ENCODE peak calls at places on chromosomes 11 and 22, in six cellular contexts. I is pancreas, L is tibial nerve, G is A549, E is heart right ventricle, Z is IMR-90. K is an unnamed sample.

GRCh38 chr11:105399505-105399904 is 210.4 kb upstream of the GRIA4 start:
- DNase-seq in I (no peak), L (no peak), G (no peak), E (no peak), Z (no peak), K (no peak)

GRCh38 chr22:48396785-48397530 is 1430.7 kb downstream of the BRD1 start:
- DNase-seq in I (no peak), L (no peak), G (no peak), E (no peak), Z (no peak), K (no peak)

GRCh38 chr22:46148336-46148735 is 2.0 kb upstream of the PPARA start:
- DNase-seq in I (no peak), L (no peak), G (no peak), E (no peak), Z (no peak), K (no peak)

GRCh38 chr11:77109236-77110019 is 6.8 kb downstream of the OMP start:
- DNase-seq in I (no peak), L (peak; percentile 50), G (no peak), E (no peak), Z (peak; percentile 37), K (no peak)

GRCh38 chr11:27443746-27444465 is 28.7 kb downstream of the LGR4 start:
- DNase-seq in I (no peak), L (no peak), G (no peak), E (no peak), Z (no peak), K (no peak)

GRCh38 chr22:43004362-43005035 is 10.4 kb downstream of the PACSIN2 start:
- DNase-seq in I (no peak), L (no peak), G (no peak), E (no peak), Z (no peak), K (no peak)

GRCh38 chr11:36467913-36468312 is 42.2 kb downstream of the TRAF6 start:
- DNase-seq in I (no peak), L (no peak), G (no peak), E (no peak), Z (no peak), K (no peak)

GRCh38 chr11:58024601-58025091 is 965 bp downstream of the OR9Q1 start:
- DNase-seq in I (peak; percentile 71), L (peak; percentile 51), G (no peak), E (peak; percentile 89), Z (peak; percentile 60), K (peak; percentile 45)

GRCh38 chr11:69744435-69744834 is 30.7 kb downstream of the FGF4 start:
- DNase-seq in I (no peak), L (no peak), G (no peak), E (no peak), Z (peak; percentile 78), K (no peak)

GRCh38 chr11:130001491-130002351 is 914 bp downstream of the PRDM10 start:
- DNase-seq in I (peak; percentile 76), L (peak; percentile 28), G (peak; percentile 24), E (no peak), Z (peak; percentile 25), K (peak; percentile 38)

GRCh38 chr11:93844568-93844967 is 5.8 kb downstream of the VSTM5 start:
- DNase-seq in I (no peak), L (no peak), G (no peak), E (no peak), Z (no peak), K (no peak)

GRCh38 chr11:65293909-65294381 is 20.7 kb upstream of the CDC42EP2 start:
- DNase-seq in I (no peak), L (no peak), G (no peak), E (peak; percentile 67), Z (no peak), K (no peak)
- H3K4me1 ChIP-seq in I (peaks cover 6% of the 10 kb centered on the region), L (peaks cover 69% of the 10 kb centered on the region), G (peaks cover 47% of the 10 kb centered on the region), E (peaks cover 47% of the 10 kb centered on the region), Z (peaks cover 53% of the 10 kb centered on the region), K (peaks cover 11% of the 10 kb centered on the region)

GRCh38 chr11:101848262-101848661 is 66.5 kb upstream of the CEP126 start:
- DNase-seq in I (no peak), L (peak; percentile 33), G (no peak), E (no peak), Z (peak; percentile 44), K (no peak)
- TF ChIP-seq CTCF in I (no peak), L (peak; percentile 36), G (peak; percentile 43), E (peak; percentile 50), Z (peak; percentile 56), K (no peak)

DNA sequence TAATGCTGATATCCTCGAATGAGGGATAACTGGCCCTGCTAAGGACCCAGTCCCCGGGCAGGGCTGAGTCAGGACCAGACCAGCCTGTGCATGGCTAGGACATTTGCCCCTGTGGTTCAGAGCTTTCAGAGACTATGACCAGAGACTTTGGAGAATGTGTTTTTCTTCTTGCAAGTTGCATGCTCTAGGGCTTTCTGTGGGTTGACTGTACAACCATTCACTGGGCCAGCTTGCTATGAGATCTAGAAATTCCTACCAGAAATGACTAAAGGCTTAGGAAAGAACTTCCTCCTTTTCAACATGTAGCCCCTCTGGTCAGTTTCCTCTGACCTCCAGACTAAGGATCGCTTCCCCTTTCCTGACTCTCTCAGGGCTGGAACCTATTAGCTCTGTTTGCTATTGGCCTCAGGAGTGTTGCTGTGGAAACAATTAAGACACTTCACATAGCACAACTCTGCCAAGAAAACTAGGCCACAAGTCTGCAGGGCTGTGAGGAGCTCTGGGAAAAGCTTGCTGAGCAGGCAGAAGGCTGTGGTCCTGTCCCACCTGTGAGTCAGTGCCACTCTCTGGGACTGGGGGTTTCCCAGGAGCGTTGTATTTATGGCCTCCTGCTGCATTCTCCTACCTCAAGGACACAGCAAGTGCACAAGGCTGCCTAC is 10.7 kb downstream of the CRY2 start:
- DNase-seq in I (no peak), L (peak; percentile 52), G (no peak), E (peak; percentile 74), Z (peak; percentile 84), K (peak; percentile 76)
- H3K4me1 ChIP-seq in I (peaks cover 34% of the 10 kb centered on the region), L (peaks cover 76% of the 10 kb centered on the region), G (no peaks in the 10 kb centered on the region), E (peaks cover 71% of the 10 kb centered on the region), Z (peaks cover 30% of the 10 kb centered on the region), K (peaks cover 42% of the 10 kb centered on the region)

GRCh38 chr11:115126515-115127208 is 377.6 kb downstream of the CADM1 start:
- DNase-seq in I (no peak), L (no peak), G (no peak), E (no peak), Z (no peak), K (no peak)
- TF ChIP-seq CTCF in I (no peak), L (no peak), G (no peak), E (no peak), Z (no peak), K (no peak)

DNA sequence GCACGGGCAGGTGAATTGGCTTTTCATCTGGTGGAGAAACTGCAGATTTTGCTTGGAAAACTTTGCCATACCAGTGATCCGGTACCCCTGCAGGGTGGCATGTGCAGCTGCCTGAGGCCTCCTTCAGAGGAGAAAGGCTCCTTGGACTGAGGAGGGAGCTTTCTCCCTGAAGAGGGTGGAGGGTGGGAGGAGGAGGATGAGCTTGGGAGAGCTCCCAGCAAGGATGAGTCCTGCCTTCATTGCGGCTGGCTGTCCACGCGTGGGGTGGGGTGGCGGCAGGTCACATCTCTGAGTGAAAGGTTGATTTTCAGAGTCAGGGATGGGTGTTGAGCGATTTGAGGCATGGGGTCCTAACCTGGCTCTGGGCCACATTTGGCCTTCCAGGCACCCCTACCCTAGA is 96.8 kb downstream of the GRAMD1B start:
- DNase-seq in I (no peak), L (no peak), G (no peak), E (no peak), Z (no peak), K (no peak)
- H3K4me1 ChIP-seq in I (no peaks in the 10 kb centered on the region), L (peaks cover 9% of the 10 kb centered on the region), G (no peaks in the 10 kb centered on the region), E (peaks cover 6% of the 10 kb centered on the region), Z (no peaks in the 10 kb centered on the region), K (no peaks in the 10 kb centered on the region)

GRCh38 chr11:46916669-46917108 is 1.7 kb downstream of the LRP4 start:
- DNase-seq in I (peak; percentile 73), L (no peak), G (peak; percentile 94), E (peak; percentile 73), Z (peak; percentile 78), K (no peak)
- TF ChIP-seq CTCF in I (no peak), L (no peak), G (no peak), E (no peak), Z (peak; percentile 34), K (no peak)